ENCODE peak calls at places on chromosome 3, in six cellular contexts. One of them, this sample, is unnamed.

GRCh38 chr3:52794612-52795099 is at the start of gene ITIH3:
- DNase-seq in neuronal stem cell: no peak
- DNase-seq in neural progenitor cell: no peak
- DNase-seq in endodermal cell: no peak
- DNase-seq in ovary: no peak
- DNase-seq in PC-3: no peak
- DNase-seq in this sample: no peak

GRCh38 chr3:170270282-170270891 is 48.2 kb downstream of the PRKCI start:
- DNase-seq in neural progenitor cell: no peak
- DNase-seq in PC-3: no peak
- DNase-seq in neuronal stem cell: no peak
- DNase-seq in ovary: no peak
- DNase-seq in endodermal cell: no peak
- DNase-seq in this sample: no peak

GRCh38 chr3:129845956-129846355 is 47.6 kb downstream of the TMCC1 start:
- DNase-seq in neural progenitor cell: no peak
- DNase-seq in endodermal cell: no peak
- DNase-seq in ovary: no peak
- DNase-seq in neuronal stem cell: no peak
- DNase-seq in PC-3: peak
- DNase-seq in this sample: no peak

GRCh38 chr3:170038434-170039110 is 777 bp downstream of the GPR160 start:
- DNase-seq in neural progenitor cell: peak
- DNase-seq in neuronal stem cell: no peak
- DNase-seq in PC-3: peak
- DNase-seq in endodermal cell: peak
- DNase-seq in ovary: no peak
- DNase-seq in this sample: no peak

GRCh38 chr3:43674345-43675085 is 16.2 kb upstream of the ABHD5 start:
- DNase-seq in neural progenitor cell: no peak
- DNase-seq in ovary: no peak
- DNase-seq in PC-3: no peak
- DNase-seq in endodermal cell: no peak
- DNase-seq in neuronal stem cell: no peak
- DNase-seq in this sample: no peak

GRCh38 chr3:5122741-5123706 is 932 bp downstream of the ARL8B start:
- DNase-seq in PC-3: peak
- DNase-seq in ovary: no peak
- DNase-seq in neuronal stem cell: peak
- DNase-seq in endodermal cell: peak
- DNase-seq in neural progenitor cell: peak
- DNase-seq in this sample: peak

GRCh38 chr3:149892371-149892770 is 78.3 kb downstream of the PFN2 start:
- DNase-seq in PC-3: no peak
- DNase-seq in endodermal cell: no peak
- DNase-seq in neural progenitor cell: no peak
- DNase-seq in neuronal stem cell: no peak
- DNase-seq in ovary: no peak
- DNase-seq in this sample: no peak

GRCh38 chr3:188948658-188949400 is 222.9 kb upstream of the TPRG1 start:
- DNase-seq in neural progenitor cell: no peak
- DNase-seq in ovary: no peak
- DNase-seq in endodermal cell: peak
- DNase-seq in neuronal stem cell: no peak
- DNase-seq in PC-3: peak
- DNase-seq in this sample: peak

GRCh38 chr3:156148946-156149348 is 28.6 kb downstream of the KCNAB1 start:
- DNase-seq in endodermal cell: no peak
- DNase-seq in neuronal stem cell: no peak
- DNase-seq in ovary: peak
- DNase-seq in neural progenitor cell: no peak
- DNase-seq in PC-3: no peak
- DNase-seq in this sample: no peak

DNA sequence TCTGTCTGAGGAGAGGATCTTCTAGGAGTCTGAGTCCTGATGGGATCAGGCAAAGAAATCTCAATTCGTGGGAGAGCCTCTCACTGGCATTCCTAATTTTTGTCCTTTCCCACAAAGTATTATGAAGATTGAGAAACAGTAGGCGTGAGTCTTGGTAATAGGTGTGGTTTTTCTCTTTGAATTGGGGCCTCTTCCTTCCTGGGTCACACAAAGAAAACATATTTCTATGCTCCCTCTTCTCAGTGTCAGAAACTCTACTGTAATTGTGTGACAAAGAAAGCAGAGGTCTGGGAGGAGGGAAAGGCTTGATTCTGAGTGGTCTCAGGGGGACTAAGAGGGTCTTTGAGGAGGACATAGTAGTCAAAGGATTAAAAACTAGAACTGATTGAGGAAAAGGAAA is 6.0 kb downstream of the GABRR3 start:
- DNase-seq in neural progenitor cell: no peak
- DNase-seq in ovary: no peak
- DNase-seq in neuronal stem cell: no peak
- DNase-seq in PC-3: no peak
- DNase-seq in endodermal cell: no peak
- DNase-seq in this sample: no peak
- H3K4me3 ChIP-seq in neural progenitor cell: no peak
- H3K4me3 ChIP-seq in ovary: no peak
- H3K4me3 ChIP-seq in neuronal stem cell: no peak
- H3K4me3 ChIP-seq in PC-3: no peak
- H3K4me3 ChIP-seq in endodermal cell: no peak
- H3K4me3 ChIP-seq in this sample: no peak

GRCh38 chr3:64332461-64333350 is 107.4 kb upstream of the PRICKLE2 start:
- DNase-seq in endodermal cell: no peak
- DNase-seq in ovary: no peak
- DNase-seq in neuronal stem cell: no peak
- DNase-seq in neural progenitor cell: no peak
- DNase-seq in PC-3: no peak
- DNase-seq in this sample: no peak

GRCh38 chr3:64329037-64329436 is 103.8 kb upstream of the PRICKLE2 start:
- DNase-seq in PC-3: no peak
- DNase-seq in ovary: no peak
- DNase-seq in neuronal stem cell: no peak
- DNase-seq in neural progenitor cell: no peak
- DNase-seq in endodermal cell: peak
- DNase-seq in this sample: no peak

GRCh38 chr3:64331605-64332004 is 106.3 kb upstream of the PRICKLE2 start:
- DNase-seq in endodermal cell: no peak
- DNase-seq in ovary: no peak
- DNase-seq in neuronal stem cell: no peak
- DNase-seq in neural progenitor cell: no peak
- DNase-seq in PC-3: no peak
- DNase-seq in this sample: no peak

GRCh38 chr3:64321747-64322146 is 96.5 kb upstream of the PRICKLE2 start:
- DNase-seq in endodermal cell: peak
- DNase-seq in ovary: no peak
- DNase-seq in neural progenitor cell: no peak
- DNase-seq in PC-3: peak
- DNase-seq in neuronal stem cell: no peak
- DNase-seq in this sample: peak

DNA sequence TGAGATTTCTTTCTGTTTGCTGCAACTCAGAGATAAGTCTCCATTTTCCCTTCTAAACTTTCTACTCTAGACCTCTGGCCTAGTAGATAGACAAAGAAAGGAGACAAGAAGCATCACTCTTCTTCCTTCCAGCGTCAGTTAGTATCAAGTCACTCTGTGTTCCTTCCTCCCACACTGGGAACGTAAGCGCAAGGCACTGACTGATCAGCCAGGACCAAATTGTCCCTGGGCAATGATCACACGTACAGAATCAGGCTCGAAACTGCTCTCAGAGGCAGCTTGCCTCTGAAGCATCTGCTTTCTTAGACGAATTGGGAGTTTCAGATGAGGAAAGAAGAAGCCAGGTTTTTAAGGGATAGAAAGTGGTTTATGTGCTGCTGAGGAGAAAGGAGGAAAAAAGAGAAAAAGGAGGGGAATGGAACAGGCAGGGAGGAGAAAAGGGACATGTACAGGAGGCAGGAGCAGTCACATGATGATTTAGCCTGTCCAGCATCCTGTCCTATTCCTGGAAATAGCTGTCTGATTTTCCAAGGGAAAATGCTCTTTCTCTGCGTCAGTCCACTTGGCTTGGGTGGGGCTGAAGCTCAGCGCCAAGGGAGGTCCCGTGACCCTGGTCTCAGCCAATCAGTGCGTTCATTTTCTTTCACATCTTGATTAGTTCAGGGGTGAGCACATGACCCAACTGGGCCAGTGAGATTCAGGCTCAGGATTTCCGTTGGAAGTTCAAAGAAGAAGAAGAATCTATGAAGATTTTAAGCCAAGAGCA is 102.0 kb upstream of the PRICKLE2 start:
- DNase-seq in neuronal stem cell: no peak
- DNase-seq in neural progenitor cell: no peak
- DNase-seq in endodermal cell: peak
- DNase-seq in PC-3: no peak
- DNase-seq in ovary: no peak
- DNase-seq in this sample: no peak
- H3K4me3 ChIP-seq in neuronal stem cell: no peak
- H3K4me3 ChIP-seq in neural progenitor cell: no peak
- H3K4me3 ChIP-seq in endodermal cell: no peak
- H3K4me3 ChIP-seq in PC-3: no peak
- H3K4me3 ChIP-seq in ovary: no peak
- H3K4me3 ChIP-seq in this sample: no peak

GRCh38 chr3:114760679-114761078 is 386.4 kb downstream of the ZBTB20 start:
- DNase-seq in neural progenitor cell: no peak
- DNase-seq in ovary: no peak
- DNase-seq in endodermal cell: no peak
- DNase-seq in neuronal stem cell: no peak
- DNase-seq in PC-3: no peak
- DNase-seq in this sample: no peak
- H3K4me3 ChIP-seq in neural progenitor cell: no peak
- H3K4me3 ChIP-seq in ovary: no peak
- H3K4me3 ChIP-seq in endodermal cell: no peak
- H3K4me3 ChIP-seq in neuronal stem cell: no peak
- H3K4me3 ChIP-seq in PC-3: no peak
- H3K4me3 ChIP-seq in this sample: no peak

DNA sequence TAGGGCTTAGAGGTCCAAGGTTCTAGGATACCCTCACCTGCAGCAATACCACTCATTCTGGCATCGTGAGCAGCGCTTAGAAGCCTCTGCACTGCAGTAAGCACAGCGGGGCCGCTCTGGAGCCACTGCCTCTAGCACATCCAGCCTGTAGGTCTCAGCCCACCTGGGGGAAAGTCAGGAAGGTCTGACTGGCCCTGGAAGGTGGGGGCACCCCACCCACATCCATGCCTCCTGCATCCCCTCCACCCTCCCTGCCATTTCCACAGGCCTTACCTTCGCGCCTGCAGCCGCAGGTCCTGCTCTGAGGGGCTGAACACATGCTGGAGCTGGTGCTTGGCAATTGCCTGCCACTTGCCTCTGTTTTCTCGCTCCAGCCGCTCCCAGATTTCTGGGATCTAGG is 901 bp upstream of the RASSF1 start:
- DNase-seq in PC-3: no peak
- DNase-seq in endodermal cell: no peak
- DNase-seq in neural progenitor cell: no peak
- DNase-seq in ovary: no peak
- DNase-seq in neuronal stem cell: no peak
- DNase-seq in this sample: no peak
- H3K4me3 ChIP-seq in PC-3: no peak
- H3K4me3 ChIP-seq in endodermal cell: no peak
- H3K4me3 ChIP-seq in neural progenitor cell: no peak
- H3K4me3 ChIP-seq in ovary: no peak
- H3K4me3 ChIP-seq in neuronal stem cell: no peak
- H3K4me3 ChIP-seq in this sample: no peak

GRCh38 chr3:195270350-195271115 is 426 bp downstream of the XXYLT1 start:
- DNase-seq in endodermal cell: peak
- DNase-seq in PC-3: peak
- DNase-seq in ovary: peak
- DNase-seq in neuronal stem cell: peak
- DNase-seq in neural progenitor cell: peak
- DNase-seq in this sample: peak

GRCh38 chr3:195270079-195270349 is 945 bp downstream of the XXYLT1 start:
- DNase-seq in endodermal cell: no peak
- DNase-seq in PC-3: no peak
- DNase-seq in neuronal stem cell: no peak
- DNase-seq in ovary: no peak
- DNase-seq in neural progenitor cell: no peak
- DNase-seq in this sample: no peak

GRCh38 chr3:195267096-195267495 is 3.9 kb downstream of the XXYLT1 start:
- DNase-seq in ovary: no peak
- DNase-seq in neuronal stem cell: no peak
- DNase-seq in PC-3: no peak
- DNase-seq in endodermal cell: no peak
- DNase-seq in neural progenitor cell: no peak
- DNase-seq in this sample: no peak

GRCh38 chr3:195269375-195270078 is 1.4 kb downstream of the XXYLT1 start:
- DNase-seq in PC-3: no peak
- DNase-seq in neuronal stem cell: no peak
- DNase-seq in neural progenitor cell: no peak
- DNase-seq in endodermal cell: no peak
- DNase-seq in ovary: no peak
- DNase-seq in this sample: no peak

GRCh38 chr3:195268608-195269309 is 2.2 kb downstream of the XXYLT1 start:
- DNase-seq in PC-3: no peak
- DNase-seq in neural progenitor cell: no peak
- DNase-seq in ovary: no peak
- DNase-seq in neuronal stem cell: no peak
- DNase-seq in endodermal cell: no peak
- DNase-seq in this sample: no peak
- H3K4me3 ChIP-seq in PC-3: peak
- H3K4me3 ChIP-seq in neural progenitor cell: no peak
- H3K4me3 ChIP-seq in ovary: no peak
- H3K4me3 ChIP-seq in neuronal stem cell: no peak
- H3K4me3 ChIP-seq in endodermal cell: peak
- H3K4me3 ChIP-seq in this sample: no peak

GRCh38 chr3:196942915-196943277 is 568 bp upstream of the NCBP2 start:
- DNase-seq in neural progenitor cell: no peak
- DNase-seq in endodermal cell: peak
- DNase-seq in ovary: no peak
- DNase-seq in neuronal stem cell: no peak
- DNase-seq in PC-3: no peak
- DNase-seq in this sample: no peak
- H3K4me3 ChIP-seq in neural progenitor cell: peak
- H3K4me3 ChIP-seq in endodermal cell: peak
- H3K4me3 ChIP-seq in ovary: peak
- H3K4me3 ChIP-seq in neuronal stem cell: peak
- H3K4me3 ChIP-seq in PC-3: peak
- H3K4me3 ChIP-seq in this sample: peak